ENCODE peak calls at places on chromosome 10, in six cellular contexts. M is neuronal stem cell, V is IMR-90, N is mesendoderm, U is mesenchymal stem cell, E is H1. X is an unnamed sample.

GRCh38 chr10:124161212-124162000 is 68.0 kb upstream of the CHST15 start:
- DNase-seq in M (no peak), V (no peak), N (no peak), U (no peak), E (no peak), X (no peak)

GRCh38 chr10:114855776-114856543 is 34.4 kb downstream of the FHIP2A start:
- DNase-seq in M (no peak), V (peak; percentile 73), N (no peak), U (peak; percentile 36), E (no peak), X (no peak)

GRCh38 chr10:31413325-31413724 is 94.3 kb downstream of the ZEB1 start:
- DNase-seq in M (no peak), V (peak; percentile 48), N (no peak), U (peak; percentile 39), E (no peak), X (no peak)

GRCh38 chr10:127527891-127528290 is 21.2 kb upstream of the NPS start:
- DNase-seq in M (no peak), V (no peak), N (peak; percentile 7), U (no peak), E (no peak), X (no peak)

GRCh38 chr10:70903262-70903921 is 15.0 kb upstream of the PCBD1 start:
- DNase-seq in M (peak; percentile 49), V (peak; percentile 44), N (peak; percentile 72), U (peak; percentile 45), E (no peak), X (peak; percentile 83)

GRCh38 chr10:72274213-72274729 is 547 bp downstream of the DDIT4 start:
- DNase-seq in M (no peak), V (peak; percentile 13), N (no peak), U (no peak), E (no peak), X (no peak)

GRCh38 chr10:128180843-128181242 is 54.6 kb upstream of the MKI67 start:
- DNase-seq in M (no peak), V (no peak), N (no peak), U (no peak), E (no peak), X (no peak)

GRCh38 chr10:12534824-12535223 is 185.5 kb downstream of the CAMK1D start:
- DNase-seq in M (no peak), V (peak; percentile 35), N (peak; percentile 70), U (peak; percentile 58), E (no peak), X (no peak)

GRCh38 chr10:50322075-50322474 is 70.8 kb upstream of the ASAH2 start:
- DNase-seq in M (no peak), V (peak; percentile 63), N (peak; percentile 22), U (peak; percentile 68), E (no peak), X (no peak)

GRCh38 chr10:108422286-108422685 is 1257.8 kb upstream of the SORCS1 start:
- DNase-seq in M (no peak), V (no peak), N (no peak), U (no peak), E (no peak), X (no peak)

GRCh38 chr10:119360181-119360921 is 153.0 kb downstream of the GRK5 start:
- DNase-seq in M (no peak), V (no peak), N (no peak), U (peak; percentile 40), E (no peak), X (no peak)

GRCh38 chr10:112269266-112269665 is 13.9 kb upstream of the TECTB start:
- DNase-seq in M (no peak), V (peak; percentile 69), N (no peak), U (no peak), E (no peak), X (no peak)

GRCh38 chr10:4786043-4786839 is 39.8 kb upstream of the AKR1E2 start:
- DNase-seq in M (no peak), V (no peak), N (no peak), U (no peak), E (no peak), X (no peak)

GRCh38 chr10:26725837-26726727 is 28.6 kb downstream of the PDSS1 start:
- DNase-seq in M (peak; percentile 36), V (peak; percentile 67), N (peak; percentile 35), U (peak; percentile 59), E (peak; percentile 5), X (no peak)

GRCh38 chr10:117457932-117458331 is 82.7 kb upstream of the PDZD8 start:
- DNase-seq in M (no peak), V (no peak), N (peak; percentile 55), U (no peak), E (no peak), X (no peak)

GRCh38 chr10:73888514-73888913 is 14.2 kb upstream of the CAMK2G start:
- DNase-seq in M (no peak), V (peak; percentile 21), N (no peak), U (peak; percentile 33), E (no peak), X (no peak)

GRCh38 chr10:100009283-100009792 is 409 bp downstream of the DNMBP start:
- DNase-seq in M (no peak), V (no peak), N (peak; percentile 46), U (peak; percentile 75), E (no peak), X (no peak)

GRCh38 chr10:63114031-63114814 is 18.9 kb upstream of the NRBF2 start:
- DNase-seq in M (no peak), V (peak; percentile 88), N (no peak), U (peak; percentile 86), E (no peak), X (no peak)

GRCh38 chr10:3091921-3092320 is 24.6 kb downstream of the PFKP start:
- DNase-seq in M (no peak), V (no peak), N (no peak), U (no peak), E (no peak), X (no peak)
- H4K8ac ChIP-seq in M (no peak overlapping the region), V (peak overlapping the region; percentile 55), N (no peak overlapping the region), U (no peak overlapping the region), E (no peak overlapping the region), X (no peak overlapping the region)

GRCh38 chr10:66886848-66887247 is 39.0 kb upstream of the LRRTM3 start:
- DNase-seq in M (no peak), V (no peak), N (no peak), U (no peak), E (no peak), X (no peak)
- H4K8ac ChIP-seq in M (no peak overlapping the region), V (no peak overlapping the region), N (no peak overlapping the region), U (no peak overlapping the region), E (no peak overlapping the region), X (no peak overlapping the region)

DNA sequence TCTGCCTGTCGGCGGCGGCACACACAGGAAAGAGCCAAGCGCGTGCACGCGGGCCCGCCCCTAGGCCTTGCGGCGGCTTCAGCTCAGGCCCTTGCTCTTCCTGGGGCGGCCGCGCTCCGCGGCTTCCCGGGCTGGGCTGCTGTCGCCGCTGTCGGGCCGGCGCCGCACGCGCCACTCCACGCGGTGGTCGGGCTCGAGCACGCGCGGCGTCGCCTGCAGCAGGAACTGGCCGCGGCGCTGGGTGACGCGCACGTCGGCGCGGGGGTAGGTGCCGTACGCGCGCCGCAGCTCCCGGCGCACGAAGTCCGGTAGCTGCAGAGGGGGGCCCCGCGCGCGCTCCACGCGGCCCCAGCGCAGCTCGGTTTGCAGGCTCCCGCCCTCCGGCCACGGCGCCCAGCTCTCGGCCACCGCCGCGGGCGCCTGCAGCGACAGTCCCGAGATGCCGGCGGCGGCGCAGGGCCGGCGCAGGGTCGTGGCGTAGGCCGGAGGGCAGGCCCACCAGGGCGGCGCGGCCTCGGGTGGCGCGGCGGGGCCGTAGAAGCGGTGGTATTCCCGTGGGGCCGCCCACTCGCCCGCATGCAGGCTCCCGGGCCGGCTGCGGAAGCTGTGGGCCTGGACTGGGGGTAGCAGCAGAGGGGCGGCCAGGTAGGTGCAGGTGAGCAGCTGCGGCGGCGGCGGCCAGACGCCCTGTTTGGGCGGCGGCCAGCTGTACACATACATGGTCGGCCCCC is 804 bp downstream of the C10orf95 start:
- DNase-seq in M (peak; percentile 48), V (peak; percentile 73), N (peak; percentile 87), U (peak; percentile 65), E (no peak), X (peak; percentile 81)
- H4K8ac ChIP-seq in M (no peak overlapping the region), V (peak overlapping the region; percentile 70), N (peak overlapping the region; percentile 68), U (peak overlapping the region; percentile 96), E (peak overlapping the region; percentile 89), X (no peak overlapping the region)

DNA sequence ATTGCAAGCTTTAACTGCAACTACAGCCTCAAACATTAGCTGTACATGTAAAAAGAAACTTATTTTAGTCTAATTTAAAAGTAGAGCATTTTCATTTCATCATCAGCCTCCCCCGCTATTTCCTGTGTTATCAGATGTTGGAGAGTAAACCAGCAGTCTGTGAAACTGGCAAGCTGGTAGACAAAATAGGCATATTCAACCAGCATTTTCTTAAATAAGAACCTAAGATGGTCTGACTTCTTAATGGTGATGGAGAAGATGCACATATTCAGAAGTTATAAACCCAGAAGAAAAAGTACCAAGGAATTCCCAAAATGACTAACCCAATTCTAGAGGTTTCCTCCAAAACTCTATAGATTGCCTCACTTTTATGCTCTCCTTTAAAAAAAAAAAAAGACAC is 24.9 kb downstream of the PIK3AP1 start:
- DNase-seq in M (no peak), V (peak; percentile 10), N (no peak), U (no peak), E (no peak), X (no peak)
- H4K8ac ChIP-seq in M (no peak overlapping the region), V (no peak overlapping the region), N (no peak overlapping the region), U (no peak overlapping the region), E (no peak overlapping the region), X (no peak overlapping the region)

DNA sequence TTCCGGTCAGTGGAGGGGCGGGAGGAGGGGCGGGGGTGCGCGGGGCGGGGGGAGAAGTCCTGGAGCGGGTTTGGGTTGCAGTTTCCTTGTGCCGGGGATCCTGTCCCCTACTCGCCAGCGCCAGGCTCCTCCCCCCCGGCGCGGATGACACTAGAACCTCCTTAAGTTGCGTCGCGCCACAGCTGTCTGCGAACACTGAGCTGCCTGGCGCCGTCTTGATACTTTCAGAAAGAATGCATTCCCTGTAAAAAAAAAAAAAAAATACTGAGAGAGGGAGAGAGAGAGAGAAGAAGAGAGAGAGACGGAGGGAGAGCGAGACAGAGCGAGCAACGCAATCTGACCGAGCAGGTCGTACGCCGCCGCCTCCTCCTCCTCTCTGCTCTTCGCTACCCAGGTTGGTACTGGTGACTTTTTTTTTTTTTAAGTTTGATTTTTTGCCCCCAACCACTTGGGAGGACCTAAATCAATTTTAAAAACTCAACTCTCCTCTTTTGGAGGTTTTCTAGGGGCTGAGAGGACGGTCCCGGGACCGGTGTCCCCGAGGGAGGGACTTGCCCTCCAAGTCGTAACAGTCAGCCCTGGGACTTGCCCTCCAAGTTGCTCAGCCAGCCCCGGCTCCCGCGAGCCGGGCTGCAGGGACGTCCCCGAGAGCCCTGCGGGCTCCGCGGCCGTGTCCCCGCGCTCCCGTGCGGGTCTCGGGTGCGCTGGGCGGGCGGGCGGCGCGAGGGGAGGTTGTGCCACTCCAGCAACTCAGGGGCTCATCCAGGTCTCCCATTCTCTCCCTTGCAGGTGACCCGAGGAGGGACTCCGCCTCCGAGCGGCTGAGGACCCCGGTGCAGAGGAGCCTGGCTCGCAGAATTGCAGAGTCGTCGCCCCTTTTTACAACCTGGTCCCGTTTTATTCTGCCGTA is at the start of gene GATA3:
- DNase-seq in M (peak; percentile 56), V (peak; percentile 34), N (peak; percentile 97), U (peak; percentile 92), E (no peak), X (peak; percentile 82)
- H4K8ac ChIP-seq in M (no peak within 1 kb of the TSS), V (no peak within 1 kb of the TSS), N (no peak within 1 kb of the TSS), U (peak within 1 kb of the TSS; percentile 98), E (peak within 1 kb of the TSS; percentile 37), X (no peak within 1 kb of the TSS)

GRCh38 chr10:69338133-69338456 is 59.8 kb downstream of the HK1 start:
- DNase-seq in M (no peak), V (no peak), N (no peak), U (peak; percentile 62), E (no peak), X (no peak)
- H4K8ac ChIP-seq in M (no peak overlapping the region), V (peak overlapping the region; percentile 65), N (no peak overlapping the region), U (peak overlapping the region; percentile 85), E (no peak overlapping the region), X (no peak overlapping the region)

GRCh38 chr10:22622242-22622806 is 92.1 kb downstream of the PIP4K2A start:
- DNase-seq in M (no peak), V (no peak), N (no peak), U (no peak), E (no peak), X (no peak)
- H4K8ac ChIP-seq in M (no peak overlapping the region), V (no peak overlapping the region), N (no peak overlapping the region), U (peak overlapping the region; percentile 45), E (no peak overlapping the region), X (no peak overlapping the region)